ENCODE peak calls at places on chromosomes 1 and 21, in seven cellular contexts. Y, L, D, H, O, J and N are unnamed samples.

GRCh38 chr1:225911207-225912130 is 12.6 kb downstream of the PYCR2 start:
- DNase-seq in O (peak; percentile 67), L (peak; percentile 21), D (no peak), H (no peak), J (peak; percentile 49), Y (peak; percentile 66), N (peak; percentile 37)

GRCh38 chr1:183070234-183070922 is 47.2 kb downstream of the LAMC1 start:
- DNase-seq in Y (no peak), D (no peak), O (no peak), H (no peak), L (no peak), J (no peak), N (peak; percentile 40)

GRCh38 chr1:36476945-36477344 is 5.8 kb downstream of the CSF3R start:
- DNase-seq in D (no peak), J (no peak), L (no peak), Y (no peak), O (no peak), H (no peak), N (no peak)

GRCh38 chr1:84214115-84214956 is 70.3 kb downstream of the PRKACB start:
- DNase-seq in L (no peak), D (no peak), O (no peak), Y (no peak), J (no peak), H (no peak), N (no peak)

GRCh38 chr1:117686907-117687306 is 81.1 kb downstream of the TENT5C start:
- DNase-seq in J (peak; percentile 56), D (no peak), L (no peak), Y (no peak), O (peak; percentile 65), H (no peak), N (peak; percentile 64)

GRCh38 chr1:203763505-203763904 is 1.5 kb upstream of the LAX1 start:
- DNase-seq in O (no peak), J (no peak), Y (no peak), L (no peak), D (no peak), H (no peak), N (no peak)

GRCh38 chr1:209899948-209900347 is 38.1 kb upstream of the SYT14 start:
- DNase-seq in D (no peak), J (no peak), Y (no peak), O (no peak), H (peak; percentile 4), L (no peak), N (no peak)

GRCh38 chr1:95116666-95117206 is 419 bp upstream of the TLCD4 start:
- DNase-seq in H (peak; percentile 72), Y (peak; percentile 39), J (peak; percentile 18), L (peak; percentile 69), O (peak; percentile 16), D (peak; percentile 77), N (peak; percentile 19)

GRCh38 chr1:109307363-109308021 is 681 bp upstream of the MYBPHL start:
- DNase-seq in Y (no peak), H (peak; percentile 62), L (peak; percentile 62), O (no peak), D (no peak), J (no peak), N (no peak)

GRCh38 chr1:153881764-153882163 is 41.0 kb downstream of the GATAD2B start:
- DNase-seq in J (peak; percentile 55), D (no peak), O (peak; percentile 29), Y (no peak), L (peak; percentile 92), H (peak; percentile 51), N (peak; percentile 29)

GRCh38 chr21:29145354-29145782 is 14.9 kb downstream of the MAP3K7CL start:
- DNase-seq in L (no peak), J (peak; percentile 93), Y (no peak), O (peak; percentile 83), H (no peak), D (no peak), N (peak; percentile 96)

GRCh38 chr1:244435562-244436205 is 16.0 kb downstream of the ADSS2 start:
- DNase-seq in O (peak; percentile 27), Y (no peak), D (no peak), L (no peak), J (peak; percentile 55), H (no peak), N (peak; percentile 60)

GRCh38 chr1:22755641-22756040 is 45.0 kb downstream of the EPHB2 start:
- DNase-seq in L (no peak), O (no peak), H (no peak), J (peak; percentile 30), Y (no peak), D (no peak), N (peak; percentile 33)

GRCh38 chr1:9825101-9826074 is 1.6 kb upstream of the CLSTN1 start:
- DNase-seq in L (peak; percentile 62), D (no peak), Y (peak; percentile 18), H (peak; percentile 72), J (peak; percentile 63), O (peak; percentile 72), N (peak; percentile 58)

GRCh38 chr21:34796518-34797201 is 127.9 kb downstream of the CLIC6 start:
- DNase-seq in L (no peak), D (no peak), Y (no peak), H (peak; percentile 65), J (no peak), O (no peak), N (no peak)

GRCh38 chr1:30902653-30903290 is 5.8 kb downstream of the SDC3 start:
- DNase-seq in J (no peak), H (no peak), O (no peak), L (no peak), Y (no peak), D (no peak), N (no peak)

GRCh38 chr1:57858740-57859139 is 434.9 kb upstream of the DAB1 start:
- DNase-seq in J (no peak), D (no peak), Y (no peak), L (no peak), H (no peak), O (no peak), N (no peak)

GRCh38 chr1:245370905-245371581 is 216.3 kb downstream of the KIF26B start:
- DNase-seq in O (no peak), L (peak; percentile 54), D (peak; percentile 36), H (peak; percentile 56), J (no peak), Y (no peak), N (no peak)

GRCh38 chr21:40466893-40467483 is 380.0 kb downstream of the DSCAM start:
- DNase-seq in O (no peak), D (no peak), J (no peak), Y (no peak), H (peak; percentile 9), L (no peak), N (peak; percentile 0)

GRCh38 chr1:3560199-3560955 is 50.9 kb downstream of the MEGF6 start:
- DNase-seq in O (no peak), L (no peak), J (peak; percentile 50), D (no peak), H (no peak), Y (no peak), N (no peak)

GRCh38 chr21:42763578-42764442 is 110.4 kb downstream of the PDE9A start:
- DNase-seq in H (no peak), J (no peak), O (no peak), L (peak; percentile 15), D (no peak), Y (no peak), N (no peak)

GRCh38 chr1:224238756-224239155 is 55.7 kb downstream of the DEGS1 start:
- DNase-seq in H (no peak), D (no peak), J (no peak), Y (no peak), O (no peak), L (no peak), N (no peak)

GRCh38 chr1:3627515-3628253 is 2.9 kb downstream of the TPRG1L start:
- DNase-seq in H (no peak), Y (no peak), J (no peak), O (no peak), D (no peak), L (no peak), N (no peak)

GRCh38 chr1:9241891-9242290 is 7.3 kb downstream of the H6PD start:
- DNase-seq in O (no peak), D (no peak), L (no peak), Y (no peak), J (no peak), H (no peak), N (no peak)

GRCh38 chr1:55399385-55399784 is 184.2 kb upstream of the USP24 start:
- DNase-seq in D (no peak), J (peak; percentile 82), L (no peak), O (peak; percentile 20), Y (no peak), H (no peak), N (no peak)

GRCh38 chr1:56803561-56804156 is 15.5 kb downstream of the FYB2 start:
- DNase-seq in O (peak; percentile 45), J (peak; percentile 23), H (peak; percentile 58), D (no peak), Y (no peak), L (peak; percentile 49), N (peak; percentile 35)